ENCODE peak calls at places on chromosomes 5 and 9, in four cellular contexts. D is right lobe of liver, H is natural killer cell, P is SHP77 treated with DMSO at 0.1 percent for 48 hours. T is an unnamed sample.

GRCh38 chr5:159886312-159886711 is 30.0 kb upstream of the ADRA1B start:
- DNase-seq in P (no peak), D (no peak), H (no peak), T (no peak)

GRCh38 chr5:158748535-158748934 is 351.2 kb downstream of the EBF1 start:
- DNase-seq in D (no peak), P (no peak), H (no peak), T (no peak)

GRCh38 chr5:178739452-178740180 is 9.2 kb upstream of the ZNF354A start:
- DNase-seq in H (no peak), D (no peak), P (no peak), T (no peak)

GRCh38 chr9:132099741-132100407 is 20.2 kb upstream of the MED27 start:
- DNase-seq in H (no peak), P (no peak), D (no peak), T (no peak)

GRCh38 chr9:1018121-1018520 is 32.0 kb upstream of the DMRT2 start:
- DNase-seq in P (no peak), D (peak; percentile 36), H (no peak), T (peak; percentile 38)

GRCh38 chr5:7261049-7261448 is 134.9 kb upstream of the ADCY2 start:
- DNase-seq in P (peak; percentile 66), D (no peak), H (no peak), T (no peak)

GRCh38 chr9:81557957-81558791 is 131.2 kb downstream of the TLE1 start:
- DNase-seq in H (no peak), D (no peak), P (no peak), T (peak; percentile 42)

GRCh38 chr9:136311433-136312375 is 7.8 kb upstream of the CCDC187 start:
- DNase-seq in D (no peak), P (peak; percentile 14), H (no peak), T (no peak)

GRCh38 chr5:67267522-67268232 is 71.1 kb upstream of the CD180 start:
- DNase-seq in D (no peak), H (no peak), P (no peak), T (peak; percentile 47)

GRCh38 chr5:90368454-90369246 is 40.9 kb downstream of the CETN3 start:
- DNase-seq in P (no peak), D (no peak), H (no peak), T (peak; percentile 3)

GRCh38 chr5:62284946-62285891 is 20.8 kb upstream of the KIF2A start:
- DNase-seq in H (no peak), D (no peak), P (no peak), T (no peak)

GRCh38 chr5:134735243-134735642 is 3.1 kb upstream of the CAMLG start:
- DNase-seq in D (no peak), P (no peak), H (no peak), T (no peak)

GRCh38 chr9:96331236-96331947 is 29.4 kb upstream of the HSD17B3 start:
- DNase-seq in D (no peak), H (no peak), P (no peak), T (no peak)

GRCh38 chr9:120948824-120949223 is 22.2 kb upstream of the TRAF1 start:
- DNase-seq in D (no peak), P (no peak), H (no peak), T (no peak)

GRCh38 chr9:18775969-18776368 is 257.0 kb downstream of the SAXO1 start:
- DNase-seq in P (no peak), D (no peak), H (no peak), T (no peak)

GRCh38 chr5:100131161-100131560 is 404.0 kb upstream of the FAM174A start:
- DNase-seq in P (no peak), D (no peak), H (no peak), T (no peak)

GRCh38 chr9:126443144-126443543 is 116.5 kb downstream of the MVB12B start:
- DNase-seq in D (no peak), H (no peak), P (no peak), T (no peak)

T was measured in myocyte.